ENCODE peak calls at places on chromosomes 11 and 22, in six cellular contexts. One of them, this sample, is unnamed.

GRCh38 chr11:126432065-126432461 is 76.6 kb downstream of the ST3GAL4 start:
- ATAC-seq in body of pancreas: no peak
- ATAC-seq in activated T-cell treated with anti-CD3 and anti-CD28 coated beads, Interleukin-2, amount 50 U/mL, for 4 hours: no peak
- ATAC-seq in activated naive CD8-positive, alpha-beta T cell treated with anti-CD3 and anti-CD28 coated beads, Interleukin-2, amount 10 ng/mL, durations not matched to agents 7 days and 5 days: no peak
- ATAC-seq in T-cell: no peak
- ATAC-seq in mucosa of descending colon: no peak
- ATAC-seq in this sample: no peak

GRCh38 chr11:33687733-33688479 is 12.7 kb downstream of the C11orf91 start:
- ATAC-seq in body of pancreas: no peak
- ATAC-seq in activated T-cell treated with anti-CD3 and anti-CD28 coated beads, Interleukin-2, amount 50 U/mL, for 4 hours: peak
- ATAC-seq in activated naive CD8-positive, alpha-beta T cell treated with anti-CD3 and anti-CD28 coated beads, Interleukin-2, amount 10 ng/mL, durations not matched to agents 7 days and 5 days: no peak
- ATAC-seq in T-cell: no peak
- ATAC-seq in mucosa of descending colon: no peak
- ATAC-seq in this sample: no peak

GRCh38 chr11:64729851-64730382 is 6.9 kb upstream of the NRXN2 start:
- ATAC-seq in body of pancreas: peak
- ATAC-seq in activated T-cell treated with anti-CD3 and anti-CD28 coated beads, Interleukin-2, amount 50 U/mL, for 4 hours: peak
- ATAC-seq in activated naive CD8-positive, alpha-beta T cell treated with anti-CD3 and anti-CD28 coated beads, Interleukin-2, amount 10 ng/mL, durations not matched to agents 7 days and 5 days: no peak
- ATAC-seq in T-cell: no peak
- ATAC-seq in mucosa of descending colon: peak
- ATAC-seq in this sample: no peak

GRCh38 chr11:120931057-120931779 is 92.7 kb upstream of the TBCEL start:
- ATAC-seq in body of pancreas: no peak
- ATAC-seq in activated T-cell treated with anti-CD3 and anti-CD28 coated beads, Interleukin-2, amount 50 U/mL, for 4 hours: no peak
- ATAC-seq in activated naive CD8-positive, alpha-beta T cell treated with anti-CD3 and anti-CD28 coated beads, Interleukin-2, amount 10 ng/mL, durations not matched to agents 7 days and 5 days: no peak
- ATAC-seq in T-cell: no peak
- ATAC-seq in mucosa of descending colon: no peak
- ATAC-seq in this sample: no peak

GRCh38 chr11:14672635-14673034 is 29.0 kb downstream of the PDE3B start:
- ATAC-seq in body of pancreas: no peak
- ATAC-seq in activated T-cell treated with anti-CD3 and anti-CD28 coated beads, Interleukin-2, amount 50 U/mL, for 4 hours: peak
- ATAC-seq in activated naive CD8-positive, alpha-beta T cell treated with anti-CD3 and anti-CD28 coated beads, Interleukin-2, amount 10 ng/mL, durations not matched to agents 7 days and 5 days: no peak
- ATAC-seq in T-cell: no peak
- ATAC-seq in mucosa of descending colon: no peak
- ATAC-seq in this sample: peak

GRCh38 chr22:20781272-20781990 is 7.5 kb downstream of the SERPIND1 start:
- ATAC-seq in body of pancreas: no peak
- ATAC-seq in activated T-cell treated with anti-CD3 and anti-CD28 coated beads, Interleukin-2, amount 50 U/mL, for 4 hours: peak
- ATAC-seq in activated naive CD8-positive, alpha-beta T cell treated with anti-CD3 and anti-CD28 coated beads, Interleukin-2, amount 10 ng/mL, durations not matched to agents 7 days and 5 days: no peak
- ATAC-seq in T-cell: no peak
- ATAC-seq in mucosa of descending colon: no peak
- ATAC-seq in this sample: peak

GRCh38 chr11:9269492-9270030 is 4.4 kb upstream of the DENND5A start:
- ATAC-seq in body of pancreas: no peak
- ATAC-seq in activated T-cell treated with anti-CD3 and anti-CD28 coated beads, Interleukin-2, amount 50 U/mL, for 4 hours: no peak
- ATAC-seq in activated naive CD8-positive, alpha-beta T cell treated with anti-CD3 and anti-CD28 coated beads, Interleukin-2, amount 10 ng/mL, durations not matched to agents 7 days and 5 days: no peak
- ATAC-seq in T-cell: no peak
- ATAC-seq in mucosa of descending colon: peak
- ATAC-seq in this sample: no peak

GRCh38 chr11:119077839-119078238 is 6.8 kb upstream of the HMBS start:
- ATAC-seq in body of pancreas: no peak
- ATAC-seq in activated T-cell treated with anti-CD3 and anti-CD28 coated beads, Interleukin-2, amount 50 U/mL, for 4 hours: no peak
- ATAC-seq in activated naive CD8-positive, alpha-beta T cell treated with anti-CD3 and anti-CD28 coated beads, Interleukin-2, amount 10 ng/mL, durations not matched to agents 7 days and 5 days: no peak
- ATAC-seq in T-cell: no peak
- ATAC-seq in mucosa of descending colon: no peak
- ATAC-seq in this sample: no peak

GRCh38 chr11:123357990-123358827 is 71.9 kb upstream of the GRAMD1B start:
- ATAC-seq in body of pancreas: no peak
- ATAC-seq in activated T-cell treated with anti-CD3 and anti-CD28 coated beads, Interleukin-2, amount 50 U/mL, for 4 hours: peak
- ATAC-seq in activated naive CD8-positive, alpha-beta T cell treated with anti-CD3 and anti-CD28 coated beads, Interleukin-2, amount 10 ng/mL, durations not matched to agents 7 days and 5 days: peak
- ATAC-seq in T-cell: peak
- ATAC-seq in mucosa of descending colon: peak
- ATAC-seq in this sample: peak

GRCh38 chr11:46363031-46363407 is 15.8 kb downstream of the DGKZ start:
- ATAC-seq in body of pancreas: peak
- ATAC-seq in activated T-cell treated with anti-CD3 and anti-CD28 coated beads, Interleukin-2, amount 50 U/mL, for 4 hours: no peak
- ATAC-seq in activated naive CD8-positive, alpha-beta T cell treated with anti-CD3 and anti-CD28 coated beads, Interleukin-2, amount 10 ng/mL, durations not matched to agents 7 days and 5 days: no peak
- ATAC-seq in T-cell: no peak
- ATAC-seq in mucosa of descending colon: peak
- ATAC-seq in this sample: no peak

GRCh38 chr22:38403806-38404205 is 51.2 kb downstream of the KCNJ4 start:
- ATAC-seq in body of pancreas: no peak
- ATAC-seq in activated T-cell treated with anti-CD3 and anti-CD28 coated beads, Interleukin-2, amount 50 U/mL, for 4 hours: no peak
- ATAC-seq in activated naive CD8-positive, alpha-beta T cell treated with anti-CD3 and anti-CD28 coated beads, Interleukin-2, amount 10 ng/mL, durations not matched to agents 7 days and 5 days: no peak
- ATAC-seq in T-cell: no peak
- ATAC-seq in mucosa of descending colon: no peak
- ATAC-seq in this sample: no peak

GRCh38 chr11:117900144-117900651 is 23.7 kb upstream of the FXYD6 start:
- ATAC-seq in body of pancreas: no peak
- ATAC-seq in activated T-cell treated with anti-CD3 and anti-CD28 coated beads, Interleukin-2, amount 50 U/mL, for 4 hours: no peak
- ATAC-seq in activated naive CD8-positive, alpha-beta T cell treated with anti-CD3 and anti-CD28 coated beads, Interleukin-2, amount 10 ng/mL, durations not matched to agents 7 days and 5 days: no peak
- ATAC-seq in T-cell: no peak
- ATAC-seq in mucosa of descending colon: peak
- ATAC-seq in this sample: peak

GRCh38 chr22:33221566-33221965 is 163.4 kb upstream of the SYN3 start:
- ATAC-seq in body of pancreas: no peak
- ATAC-seq in activated T-cell treated with anti-CD3 and anti-CD28 coated beads, Interleukin-2, amount 50 U/mL, for 4 hours: no peak
- ATAC-seq in activated naive CD8-positive, alpha-beta T cell treated with anti-CD3 and anti-CD28 coated beads, Interleukin-2, amount 10 ng/mL, durations not matched to agents 7 days and 5 days: no peak
- ATAC-seq in T-cell: no peak
- ATAC-seq in mucosa of descending colon: no peak
- ATAC-seq in this sample: no peak

GRCh38 chr11:92794783-92795182 is 174.7 kb upstream of the MTNR1B start:
- ATAC-seq in body of pancreas: no peak
- ATAC-seq in activated T-cell treated with anti-CD3 and anti-CD28 coated beads, Interleukin-2, amount 50 U/mL, for 4 hours: no peak
- ATAC-seq in activated naive CD8-positive, alpha-beta T cell treated with anti-CD3 and anti-CD28 coated beads, Interleukin-2, amount 10 ng/mL, durations not matched to agents 7 days and 5 days: no peak
- ATAC-seq in T-cell: no peak
- ATAC-seq in mucosa of descending colon: no peak
- ATAC-seq in this sample: no peak